ENCODE peak calls at places on chromosome 11, in five cellular contexts. R, O, X, Y and T are unnamed samples.

GRCh38 chr11:13896990-13897353 is 65.6 kb upstream of the SPON1 start:
- DNase-seq in R (no peak), O (no peak), X (no peak), Y (no peak), T (no peak)

GRCh38 chr11:75083217-75083605 is 13.5 kb downstream of the OR2AT4 start:
- DNase-seq in R (no peak), O (no peak), X (no peak), Y (no peak), T (no peak)

GRCh38 chr11:95067828-95068244 is 1.1 kb downstream of the SRSF8 start:
- DNase-seq in R (no peak), O (no peak), X (no peak), Y (peak), T (no peak)

GRCh38 chr11:19832166-19832750 is 119.6 kb downstream of the NAV2 start:
- DNase-seq in R (no peak), O (no peak), X (no peak), Y (no peak), T (no peak)

GRCh38 chr11:46369458-46370152 is 11.9 kb upstream of the MDK start:
- DNase-seq in R (no peak), O (no peak), X (peak), Y (no peak), T (peak)

GRCh38 chr11:71934213-71934612 is 5.4 kb downstream of the RNF121 start:
- DNase-seq in R (no peak), O (no peak), X (no peak), Y (no peak), T (no peak)

GRCh38 chr11:93541884-93542752 is 1.1 kb downstream of the SMCO4 start:
- DNase-seq in R (peak), O (no peak), X (peak), Y (no peak), T (peak)

GRCh38 chr11:57324154-57324885 is 432 bp downstream of the TNKS1BP1 start:
- DNase-seq in R (no peak), O (no peak), X (peak), Y (peak), T (peak)

GRCh38 chr11:63445720-63446119 is 45.2 kb downstream of the PLAAT5 start:
- DNase-seq in R (no peak), O (no peak), X (no peak), Y (no peak), T (no peak)

GRCh38 chr11:125886997-125887372 is 483 bp upstream of the HYLS1 start:
- DNase-seq in R (no peak), O (peak), X (peak), Y (no peak), T (peak)

GRCh38 chr11:94525933-94526332 is 13.7 kb downstream of the C11orf97 start:
- DNase-seq in R (no peak), O (no peak), X (peak), Y (no peak), T (no peak)

GRCh38 chr11:121494355-121495099 is 41.8 kb upstream of the SORL1-AS1 start:
- DNase-seq in R (no peak), O (peak), X (no peak), Y (no peak), T (no peak)

GRCh38 chr11:69141742-69142141 is 14.0 kb upstream of the SMIM38 start:
- DNase-seq in R (no peak), O (no peak), X (no peak), Y (no peak), T (no peak)

GRCh38 chr11:15590131-15590530 is 475.4 kb downstream of the INSC start:
- DNase-seq in R (no peak), O (no peak), X (no peak), Y (no peak), T (no peak)

GRCh38 chr11:92311616-92312449 is 87.2 kb downstream of the FAT3 start:
- DNase-seq in R (no peak), O (no peak), X (no peak), Y (no peak), T (no peak)

GRCh38 chr11:46315033-46315738 is 32.1 kb upstream of the DGKZ start:
- DNase-seq in R (peak), O (peak), X (peak), Y (peak), T (no peak)

GRCh38 chr11:113773092-113773415 is 438 bp downstream of the ZW10 start:
- DNase-seq in R (no peak), O (peak), X (peak), Y (no peak), T (no peak)

GRCh38 chr11:67312187-67313021 is 9.1 kb downstream of the SSH3 start:
- DNase-seq in R (peak), O (no peak), X (no peak), Y (no peak), T (no peak)

GRCh38 chr11:62980133-62980760 is 4.5 kb downstream of the SLC22A6 start:
- DNase-seq in R (no peak), O (no peak), X (no peak), Y (no peak), T (no peak)

GRCh38 chr11:112004389-112004788 is 20.8 kb upstream of the DLAT start:
- DNase-seq in R (no peak), O (no peak), X (no peak), Y (no peak), T (no peak)

GRCh38 chr11:73467505-73467904 is 91.3 kb downstream of the RELT start:
- DNase-seq in R (no peak), O (no peak), X (no peak), Y (no peak), T (no peak)

GRCh38 chr11:33135216-33135615 is 26.1 kb downstream of the CSTF3 start:
- DNase-seq in R (no peak), O (no peak), X (no peak), Y (no peak), T (no peak)